ENCODE peak calls at places on chromosomes 3 and 15, in six cellular contexts. K is GM04504, Q is NCI-H1694, O is sciatic nerve, F is coronary artery, J is tibial nerve. G is an unnamed sample.

GRCh38 chr15:70251246-70251990 is 153.7 kb upstream of the TLE3 start:
- DNase-seq in J (no peak), Q (no peak), O (peak), F (no peak), K (no peak), G (peak)

GRCh38 chr3:182121424-182121823 is 409.7 kb downstream of the SOX2 start:
- DNase-seq in F (no peak), O (no peak), Q (no peak), K (no peak), J (no peak), G (no peak)

GRCh38 chr3:48367201-48367600 is 4.8 kb upstream of the FBXW12 start:
- DNase-seq in Q (peak), O (no peak), J (no peak), K (no peak), F (no peak), G (no peak)

GRCh38 chr15:59276225-59277178 is 69.9 kb downstream of the LDHAL6B start:
- DNase-seq in K (no peak), Q (no peak), O (no peak), J (no peak), F (no peak), G (no peak)

GRCh38 chr15:85649372-85649771 is 145.4 kb downstream of the KLHL25 start:
- DNase-seq in J (no peak), Q (no peak), K (no peak), O (no peak), F (no peak), G (peak)

GRCh38 chr3:48186993-48187578 is 1.1 kb downstream of the CDC25A start:
- DNase-seq in J (no peak), O (no peak), Q (no peak), F (no peak), K (no peak), G (no peak)

GRCh38 chr3:13546667-13547171 is 2.2 kb upstream of the FBLN2 start:
- DNase-seq in F (no peak), O (no peak), Q (no peak), J (no peak), K (no peak), G (no peak)

GRCh38 chr3:157129782-157130137 is 30.2 kb downstream of the CCNL1 start:
- DNase-seq in J (no peak), F (no peak), O (no peak), K (no peak), Q (no peak), G (no peak)

GRCh38 chr15:73052679-73053397 is 575 bp downstream of the NEO1 start:
- DNase-seq in Q (peak), J (peak), F (peak), K (no peak), O (peak), G (peak)

GRCh38 chr3:113405180-113405579 is 36.1 kb downstream of the CFAP44 start:
- DNase-seq in F (no peak), Q (no peak), K (peak), J (no peak), O (no peak), G (no peak)

GRCh38 chr15:62071711-62072308 is 5.0 kb downstream of the C2CD4A start:
- DNase-seq in J (no peak), Q (peak), O (no peak), F (no peak), K (no peak), G (no peak)

GRCh38 chr15:52463638-52464037 is 65.0 kb downstream of the MYO5A start:
- DNase-seq in K (no peak), O (no peak), Q (no peak), J (no peak), F (no peak), G (no peak)

GRCh38 chr3:123576119-123576518 is 8.7 kb downstream of the HACD2 start:
- DNase-seq in O (no peak), F (no peak), J (no peak), Q (no peak), K (no peak), G (peak)

GRCh38 chr3:82796765-82797164 is 1035.3 kb upstream of the GBE1 start:
- DNase-seq in F (no peak), J (no peak), Q (no peak), O (no peak), K (no peak), G (no peak)

GRCh38 chr3:52402706-52403270 is 42.1 kb downstream of the SEMA3G start:
- DNase-seq in K (no peak), J (no peak), F (no peak), Q (no peak), O (peak), G (no peak)

GRCh38 chr15:34855893-34856292 is 60.5 kb upstream of the ACTC1 start:
- DNase-seq in Q (no peak), F (no peak), J (no peak), O (no peak), K (no peak), G (no peak)

GRCh38 chr3:3699816-3700633 is 99.2 kb upstream of the LRRN1 start:
- DNase-seq in K (no peak), J (no peak), O (no peak), F (no peak), Q (no peak), G (no peak)

GRCh38 chr3:152175576-152175883 is 93.2 kb upstream of the MBNL1 start:
- DNase-seq in Q (no peak), K (no peak), F (no peak), J (no peak), O (no peak), G (no peak)

GRCh38 chr3:143436231-143436930 is 316.8 kb downstream of the CHST2 start:
- DNase-seq in J (no peak), O (no peak), Q (no peak), F (no peak), K (peak), G (no peak)

GRCh38 chr3:41508063-41508696 is 308.9 kb downstream of the CTNNB1 start:
- DNase-seq in K (no peak), Q (no peak), F (no peak), J (no peak), O (no peak), G (no peak)

GRCh38 chr3:20857636-20858035 is 671.6 kb upstream of the SGO1 start:
- DNase-seq in Q (no peak), O (no peak), F (no peak), K (peak), J (no peak), G (no peak)

GRCh38 chr15:92807971-92808571 is 92.1 kb upstream of the CHD2 start:
- DNase-seq in O (peak), F (no peak), Q (no peak), J (peak), K (no peak), G (no peak)

GRCh38 chr3:90011996-90012395 is 904.6 kb downstream of the EPHA3 start:
- DNase-seq in O (no peak), K (no peak), J (no peak), F (no peak), Q (no peak), G (no peak)

GRCh38 chr15:44325568-44325967 is 37.0 kb downstream of the GOLM2 start:
- DNase-seq in O (no peak), F (no peak), K (no peak), J (no peak), Q (no peak), G (no peak)

GRCh38 chr3:112779558-112780480 is 66.8 kb downstream of the CD200R1L start:
- DNase-seq in F (no peak), J (no peak), K (no peak), Q (no peak), O (no peak), G (no peak)

GRCh38 chr3:107772016-107772415 is 249.3 kb downstream of the BBX start:
- DNase-seq in K (no peak), F (no peak), O (no peak), Q (no peak), J (no peak), G (no peak)

GRCh38 chr3:149586871-149587270 is 71.0 kb downstream of the WWTR1 start:
- DNase-seq in K (no peak), F (no peak), J (no peak), O (no peak), Q (no peak), G (no peak)

GRCh38 chr3:50316657-50317242 is 5.8 kb downstream of the HYAL2 start:
- DNase-seq in Q (no peak), O (no peak), J (no peak), K (no peak), F (no peak), G (peak)